ENCODE peak calls at places on chromosomes 3 and 15, in four cellular contexts. R is GM12891, C is HepG2, V is K562. A is an unnamed sample.

GRCh38 chr3:54550216-54550977 is 377.5 kb downstream of the LRTM1 start:
- DNase-seq in V (no peak), R (no peak), C (no peak), A (no peak)

GRCh38 chr3:50237133-50237651 is 1.2 kb downstream of the GNAI2 start:
- DNase-seq in R (no peak), C (no peak), V (peak), A (no peak)

GRCh38 chr15:33864360-33865075 is 103.8 kb upstream of the CHRM5 start:
- DNase-seq in R (no peak), V (no peak), C (no peak), A (no peak)

GRCh38 chr3:30548605-30549004 is 57.8 kb upstream of the TGFBR2 start:
- DNase-seq in R (no peak), V (peak), C (no peak), A (no peak)

GRCh38 chr3:186380622-186381380 is 18.8 kb upstream of the DGKG start:
- DNase-seq in R (no peak), V (no peak), C (no peak), A (no peak)

GRCh38 chr3:120198305-120198878 is 86.6 kb downstream of the GPR156 start:
- DNase-seq in C (peak), R (no peak), V (peak), A (no peak)

GRCh38 chr3:47441796-47442551 is 33.8 kb downstream of the SCAP start:
- DNase-seq in V (no peak), R (no peak), C (peak), A (no peak)

GRCh38 chr3:121660356-121661171 is at the start of gene HCLS1:
- DNase-seq in C (no peak), V (peak), R (peak), A (peak)

GRCh38 chr3:111734652-111735051 is 124.4 kb upstream of the PHLDB2 start:
- DNase-seq in C (no peak), V (no peak), R (no peak), A (no peak)

GRCh38 chr15:71390101-71390500 is 274.8 kb downstream of the THSD4 start:
- DNase-seq in R (no peak), V (no peak), C (no peak), A (no peak)

GRCh38 chr3:25843332-25843731 is 53.4 kb downstream of the OXSM start:
- DNase-seq in R (no peak), V (no peak), C (no peak), A (no peak)

DNA sequence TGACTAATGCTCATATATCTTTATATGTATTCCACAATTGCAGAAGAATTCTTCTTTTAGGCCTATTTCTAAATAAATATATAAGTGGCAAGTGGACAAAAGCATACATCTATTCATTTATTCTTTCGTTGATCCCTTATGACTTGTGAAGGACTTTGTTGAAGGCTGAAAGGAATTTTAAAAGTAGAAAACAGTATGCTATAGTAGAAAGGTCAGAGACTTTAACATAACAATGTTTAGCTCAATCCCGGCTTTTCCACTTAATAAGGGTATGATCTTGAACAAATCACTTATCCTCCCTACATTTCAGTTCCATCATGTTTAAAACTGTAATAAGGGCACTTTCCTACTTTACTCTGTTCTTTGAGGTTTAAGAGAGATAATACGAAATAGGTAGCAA is 672.9 kb downstream of the MECOM start:
- DNase-seq in C (no peak), V (no peak), R (no peak), A (no peak)
- TF ChIP-seq TAF1 in C (no peak), V (no peak), R (no peak), A (no peak)

DNA sequence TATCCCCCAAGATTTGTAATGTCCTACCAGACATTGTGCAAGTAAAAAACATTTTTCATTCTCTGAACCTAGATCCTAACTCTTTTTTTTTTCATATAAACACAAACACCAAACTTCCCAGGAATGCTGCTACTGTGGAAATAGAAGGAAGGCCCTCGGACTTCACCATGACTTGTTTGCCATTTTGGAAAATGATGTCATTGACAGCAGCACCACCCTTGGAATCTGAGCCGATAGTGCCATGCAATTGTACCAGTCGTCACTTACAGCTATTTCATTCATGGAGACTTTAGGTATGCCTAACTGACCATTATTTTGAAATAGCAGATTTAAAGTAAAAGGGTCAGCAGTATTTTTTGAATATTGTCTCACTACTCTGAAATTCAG is 66.1 kb upstream of the ARL8B start:
- DNase-seq in C (no peak), R (no peak), V (no peak), A (no peak)
- TF ChIP-seq POLR2AphosphoS5 in C (no peak), R (no peak), V (no peak), A (no peak)

GRCh38 chr3:141487419-141488345 is 855 bp downstream of the RASA2 start:
- DNase-seq in C (peak), R (peak), V (peak), A (peak)
- TF ChIP-seq POLR2A in C (peak), R (no peak), V (peak), A (peak)

DNA sequence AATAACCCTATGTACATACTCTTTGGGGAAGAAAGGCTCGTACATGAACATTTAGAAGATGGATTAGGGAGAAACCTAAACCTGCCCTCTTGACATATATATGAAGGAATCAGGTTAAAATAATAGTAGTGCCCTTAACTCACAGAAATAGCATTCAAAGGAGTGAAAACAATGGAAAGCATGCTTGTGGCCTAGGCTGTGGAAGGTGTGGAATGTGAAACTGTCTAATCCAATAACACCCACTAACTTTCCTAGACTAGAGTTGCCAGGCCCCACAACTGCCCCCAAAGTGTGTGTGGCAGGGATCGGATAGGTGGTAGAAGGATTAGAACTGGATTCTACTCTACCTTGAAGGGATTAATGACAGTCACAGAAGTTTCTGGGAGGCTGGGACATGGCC is 317.4 kb upstream of the LRRFIP2 start:
- DNase-seq in C (no peak), V (no peak), R (no peak), A (no peak)
- TF ChIP-seq TAF1 in C (no peak), V (no peak), R (no peak), A (no peak)

GRCh38 chr3:165837058-165837525 is at the start of gene BCHE:
- DNase-seq in C (no peak), V (no peak), R (no peak), A (no peak)
- TF ChIP-seq POLR2AphosphoS5 in C (no peak), V (no peak), R (no peak), A (no peak)

DNA sequence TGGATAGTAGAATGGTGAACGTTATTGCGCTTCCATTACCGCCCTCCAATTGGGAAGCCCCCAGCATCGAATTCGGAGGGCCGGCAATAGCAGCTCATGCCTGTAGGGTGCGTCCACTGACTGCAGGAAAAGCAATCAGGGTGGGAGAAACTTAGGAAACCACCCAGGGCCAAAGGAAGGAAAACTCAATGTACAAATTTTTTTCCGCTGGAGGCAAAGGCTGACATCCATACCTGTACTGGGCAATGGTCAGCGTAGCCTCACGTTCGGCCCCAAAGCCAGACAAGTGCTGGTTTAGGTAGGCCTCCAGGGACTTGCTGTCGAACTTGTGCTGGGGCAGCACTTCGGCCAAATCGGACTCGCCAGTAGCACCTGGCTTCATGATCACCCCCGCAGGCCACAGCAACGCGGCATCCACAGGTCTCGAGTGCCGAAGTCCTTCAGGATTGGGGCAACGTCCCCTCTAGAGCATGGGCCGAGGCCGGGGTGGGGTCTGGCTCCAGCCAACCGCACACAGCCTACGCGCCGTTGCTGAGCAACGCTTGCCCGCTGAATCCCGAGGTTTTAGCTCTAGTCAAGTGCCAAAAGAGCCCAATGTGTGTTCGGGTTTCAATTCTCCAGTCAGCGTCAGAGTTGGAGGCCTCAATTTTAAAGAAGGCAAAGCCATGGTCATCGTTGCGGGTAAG is at the start of gene ACAD11:
- DNase-seq in C (peak), V (peak), R (peak), A (peak)
- TF ChIP-seq POLR2A in C (peak), V (no peak), R (peak), A (no peak)

A was measured in GM12892.